ENCODE peak calls at places on chromosomes 3 and 15, in four cellular contexts. E, Y, K and Z are unnamed samples.
A peak's percentile ranks its signal among the peaks of the same experiment; 100 is the strongest.

GRCh38 chr3:100554373-100554676 is 55.1 kb upstream of the ADGRG7 start:
- DNase-seq in E (no peak), K (no peak), Y (no peak), Z (no peak)

GRCh38 chr3:71052725-71053124 is 530.8 kb downstream of the FOXP1 start:
- DNase-seq in Y (no peak), K (no peak), E (no peak), Z (no peak)

GRCh38 chr3:42891042-42891441 is 14.9 kb upstream of the ZNF662 start:
- DNase-seq in K (no peak), E (no peak), Y (no peak), Z (no peak)

GRCh38 chr15:43134157-43134637 is 811 bp downstream of the TMEM62 start:
- DNase-seq in K (no peak), Y (peak; percentile 47), E (no peak), Z (peak; percentile 33)

GRCh38 chr15:23483821-23484299 is 36.8 kb upstream of the GOLGA6L2 start:
- DNase-seq in E (no peak), Y (no peak), K (no peak), Z (no peak)

GRCh38 chr15:57961919-57962318 is 103.6 kb downstream of the ALDH1A2 start:
- DNase-seq in K (no peak), E (no peak), Y (no peak), Z (no peak)

GRCh38 chr15:25329685-25330084 is 109.1 kb downstream of the UBE3A start:
- DNase-seq in Y (no peak), K (no peak), E (no peak), Z (no peak)

GRCh38 chr3:156693166-156693565 is 18.8 kb downstream of the TIPARP start:
- DNase-seq in Y (no peak), K (no peak), E (no peak), Z (no peak)

GRCh38 chr3:117308756-117309155 is 599.2 kb downstream of the TUSC7 start:
- DNase-seq in E (no peak), K (no peak), Y (no peak), Z (no peak)

GRCh38 chr3:32340039-32340438 is 51.6 kb upstream of the CMTM7 start:
- DNase-seq in Y (no peak), K (peak; percentile 26), E (no peak), Z (peak; percentile 94)

GRCh38 chr3:14143271-14143605 is 18.4 kb downstream of the TMEM43 start:
- DNase-seq in Y (no peak), E (no peak), K (no peak), Z (no peak)

GRCh38 chr3:78570482-78570881 is 1197.3 kb downstream of the ROBO1 start:
- DNase-seq in Y (no peak), E (no peak), K (no peak), Z (no peak)

GRCh38 chr3:22569570-22569969 is 633.6 kb upstream of the UBE2E2 start:
- DNase-seq in K (no peak), E (no peak), Y (no peak), Z (no peak)

GRCh38 chr3:62696011-62696410 is 179.2 kb downstream of the CADPS start:
- DNase-seq in Y (no peak), E (no peak), K (no peak), Z (no peak)

GRCh38 chr3:155835341-155836071 is 18.7 kb downstream of the SLC33A1 start:
- DNase-seq in Y (no peak), E (no peak), K (peak; percentile 90), Z (no peak)

GRCh38 chr15:65130941-65131340 is 2.7 kb downstream of the PDCD7 start:
- DNase-seq in K (no peak), Y (no peak), E (peak; percentile 9), Z (peak; percentile 6)

GRCh38 chr15:61639491-61639890 is 410.4 kb upstream of the RORA start:
- DNase-seq in Y (no peak), E (no peak), K (no peak), Z (no peak)

GRCh38 chr3:135905058-135905724 is 60.3 kb upstream of the PPP2R3A start:
- DNase-seq in K (no peak), Y (no peak), E (no peak), Z (no peak)

GRCh38 chr3:171873561-171873960 is 30.4 kb downstream of the TMEM212 start:
- DNase-seq in E (no peak), Y (no peak), K (no peak), Z (no peak)

GRCh38 chr3:138227650-138228049 is 40.5 kb downstream of the ARMC8 start:
- DNase-seq in E (no peak), K (no peak), Y (no peak), Z (no peak)

GRCh38 chr15:33104276-33104675 is 90.2 kb downstream of the FMN1 start:
- DNase-seq in E (no peak), K (no peak), Y (peak; percentile 67), Z (no peak)

GRCh38 chr15:31574761-31575160 is 248.1 kb downstream of the KLF13 start:
- DNase-seq in K (no peak), E (peak; percentile 22), Y (no peak), Z (no peak)

DNA sequence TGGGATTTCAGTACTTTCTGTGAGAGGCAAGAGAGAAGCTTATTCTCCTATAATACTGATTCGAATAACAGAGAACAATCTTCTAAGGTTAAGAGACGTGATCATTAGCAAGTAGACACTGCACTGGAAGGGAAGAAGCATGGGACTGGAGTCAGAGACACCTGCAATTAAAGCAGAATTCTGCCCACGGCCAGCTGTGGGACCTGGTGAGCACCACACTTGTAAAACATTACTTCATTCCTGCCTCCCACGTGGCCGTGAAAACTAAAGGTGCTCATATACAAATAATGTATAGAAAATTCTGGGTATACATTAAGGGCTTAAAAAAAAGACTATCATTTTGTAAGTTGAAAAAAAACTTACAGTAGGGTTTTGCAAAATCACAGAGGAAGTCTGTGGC is 2.0 kb downstream of the TM2D3 start:
- DNase-seq in E (no peak), Y (no peak), K (no peak), Z (no peak)
- H3K4me3 ChIP-seq in E (no peak overlapping the region), Y (peak overlapping the region; percentile 77), K (no peak overlapping the region), Z (no peak overlapping the region)

DNA sequence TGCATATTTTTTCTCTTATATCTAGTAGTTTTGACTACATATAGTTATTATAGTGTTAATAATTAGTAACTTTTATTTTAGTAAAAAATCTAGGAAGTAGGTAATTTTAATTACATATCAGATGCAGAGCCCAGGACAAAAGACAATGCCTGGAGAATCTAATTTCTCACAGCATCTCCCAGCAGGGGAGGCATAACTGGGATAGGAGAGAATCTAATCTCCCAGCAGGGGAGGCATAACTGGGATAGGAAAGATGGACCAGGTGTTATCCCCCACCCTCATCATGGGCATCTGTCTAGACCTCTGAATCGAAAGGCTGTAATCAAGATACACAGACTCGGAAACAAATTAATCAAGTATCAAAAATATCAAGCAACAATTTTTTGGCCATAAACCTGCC is 58.2 kb downstream of the OSTN start:
- DNase-seq in K (no peak), E (no peak), Y (no peak), Z (no peak)
- H3K27ac ChIP-seq in K (no peak overlapping the region), E (no peak overlapping the region), Y (no peak overlapping the region), Z (no peak overlapping the region)

DNA sequence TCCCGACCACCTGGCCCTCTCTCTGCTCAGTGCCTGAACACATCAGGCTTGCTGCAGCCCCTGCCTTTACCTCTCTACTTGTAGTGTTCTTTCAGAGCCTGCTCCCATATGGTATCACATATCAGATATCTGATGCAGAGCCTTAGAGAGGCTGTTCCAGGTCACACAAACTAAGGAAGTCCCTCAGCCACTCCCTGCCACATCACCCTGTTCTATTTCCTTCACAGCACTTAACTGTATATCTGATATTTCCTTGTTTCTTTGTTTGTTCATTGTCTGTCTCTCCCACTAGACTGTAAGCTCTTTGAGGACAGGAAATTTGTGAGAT is 976 bp upstream of the ALDH1L1 start:
- DNase-seq in Y (no peak), K (no peak), E (no peak), Z (no peak)
- H3K27me3 ChIP-seq in Y (no peaks in the 10 kb centered on the region), K (no peaks in the 10 kb centered on the region), E (peaks cover 37% of the 10 kb centered on the region), Z (peaks cover 8% of the 10 kb centered on the region)

GRCh38 chr3:5425371-5425770 is 237.9 kb downstream of the EDEM1 start:
- DNase-seq in Y (no peak), K (no peak), E (no peak), Z (no peak)

GRCh38 chr3:5427021-5427420 is 239.5 kb downstream of the EDEM1 start:
- DNase-seq in K (no peak), Y (no peak), E (no peak), Z (no peak)

GRCh38 chr3:5423076-5423475 is 235.6 kb downstream of the EDEM1 start:
- DNase-seq in K (no peak), E (no peak), Y (no peak), Z (no peak)

GRCh38 chr3:5426094-5426883 is 238.8 kb downstream of the EDEM1 start:
- DNase-seq in Y (peak; percentile 78), K (peak; percentile 87), E (peak; percentile 74), Z (peak; percentile 79)

DNA sequence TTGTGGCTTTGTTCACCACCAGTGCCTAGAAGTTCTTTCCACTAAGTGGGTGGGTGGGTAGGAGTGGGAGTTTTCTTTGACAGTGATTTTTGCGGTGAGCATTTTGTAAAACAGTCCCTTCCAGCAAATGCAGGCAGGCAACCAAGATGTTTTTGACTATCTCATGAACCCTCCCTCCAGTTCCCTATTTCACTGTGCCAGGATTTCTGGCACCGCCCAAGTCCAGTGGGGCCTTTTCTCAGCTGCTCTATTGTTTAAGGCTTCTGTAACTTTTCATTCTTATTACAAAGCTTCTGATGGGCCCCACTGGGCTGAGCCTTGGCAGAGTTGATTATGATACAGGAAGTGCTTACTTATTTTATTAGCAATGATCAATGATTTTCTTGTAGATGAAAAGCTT is 236.0 kb downstream of the EDEM1 start:
- DNase-seq in K (no peak), Y (no peak), E (no peak), Z (no peak)
- H3K4me3 ChIP-seq in K (no peak overlapping the region), Y (no peak overlapping the region), E (no peak overlapping the region), Z (no peak overlapping the region)

GRCh38 chr15:29456964-29457363 is 187.3 kb upstream of the NSMCE3 start:
- DNase-seq in Y (no peak), K (no peak), E (no peak), Z (no peak)

GRCh38 chr15:29455530-29455929 is 185.9 kb upstream of the NSMCE3 start:
- DNase-seq in K (no peak), E (no peak), Y (no peak), Z (no peak)

GRCh38 chr15:29456255-29456654 is 186.6 kb upstream of the NSMCE3 start:
- DNase-seq in K (no peak), E (no peak), Y (peak; percentile 71), Z (no peak)

GRCh38 chr15:29458361-29458760 is 188.7 kb upstream of the NSMCE3 start:
- DNase-seq in Y (no peak), K (no peak), E (no peak), Z (no peak)

DNA sequence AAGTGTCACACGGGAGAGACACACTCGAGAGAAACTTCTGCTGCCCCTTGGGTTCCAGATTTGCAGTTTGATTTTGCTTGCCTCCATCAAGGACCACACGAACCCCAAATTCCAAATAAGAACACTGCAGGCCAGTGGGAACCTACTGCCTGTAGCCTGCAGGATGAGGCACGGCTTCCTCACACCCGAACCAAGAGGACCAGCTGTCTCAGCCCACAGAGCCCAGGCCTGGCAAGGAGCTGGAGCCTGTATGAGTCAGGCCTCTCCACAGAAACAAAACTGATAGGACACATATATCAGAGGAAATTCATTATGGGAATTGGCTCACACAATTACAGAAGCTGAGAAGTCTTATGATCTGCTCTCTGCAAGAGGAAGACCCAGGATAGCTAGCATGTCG is 188.1 kb upstream of the NSMCE3 start:
- DNase-seq in K (no peak), Y (no peak), E (no peak), Z (no peak)
- H3K27ac ChIP-seq in K (no peak overlapping the region), Y (no peak overlapping the region), E (no peak overlapping the region), Z (no peak overlapping the region)

GRCh38 chr15:36110659-36110993 is 468.8 kb upstream of the CDIN1 start:
- DNase-seq in E (no peak), K (no peak), Y (no peak), Z (no peak)
- H3K27me3 ChIP-seq in E (no peaks in the 10 kb centered on the region), K (no peaks in the 10 kb centered on the region), Y (no peaks in the 10 kb centered on the region), Z (no peaks in the 10 kb centered on the region)

GRCh38 chr3:196193037-196193737 is 18.0 kb downstream of the ZDHHC19 start:
- DNase-seq in K (no peak), E (no peak), Y (no peak), Z (no peak)
- H3K4me3 ChIP-seq in K (no peak overlapping the region), E (no peak overlapping the region), Y (no peak overlapping the region), Z (no peak overlapping the region)